ENCODE peak calls at places on chromosome 14, in six cellular contexts. H is lung, A is thoracic aorta, D is thyroid gland, O is WTC11, N is SK-N-SH. L is an unnamed sample.

GRCh38 chr14:100557658-100558057 is 29.6 kb downstream of the BEGAIN start:
- DNase-seq in H (no peak), A (no peak), D (no peak), O (no peak), N (no peak), L (no peak)

GRCh38 chr14:65604946-65605345 is 192.4 kb downstream of the FUT8 start:
- DNase-seq in H (no peak), A (no peak), D (no peak), O (no peak), N (no peak), L (no peak)

GRCh38 chr14:50772361-50772760 is 58.6 kb downstream of the NIN start:
- DNase-seq in H (no peak), A (no peak), D (no peak), O (no peak), N (no peak), L (no peak)

GRCh38 chr14:48398675-48399282 is 723.4 kb upstream of the MDGA2 start:
- DNase-seq in H (no peak), A (no peak), D (no peak), O (no peak), N (peak), L (no peak)

GRCh38 chr14:50139192-50139591 is 22.8 kb upstream of the VCPKMT start:
- DNase-seq in H (no peak), A (no peak), D (no peak), O (no peak), N (no peak), L (no peak)

GRCh38 chr14:83255727-83256090 is 1722.1 kb upstream of the SEL1L start:
- DNase-seq in H (no peak), A (no peak), D (no peak), O (no peak), N (no peak), L (no peak)

GRCh38 chr14:65229431-65230286 is 127.3 kb upstream of the MAX start:
- DNase-seq in H (no peak), A (no peak), D (peak), O (peak), N (peak), L (no peak)

GRCh38 chr14:101374373-101375338 is 186.6 kb upstream of the DIO3 start:
- DNase-seq in H (no peak), A (no peak), D (no peak), O (no peak), N (no peak), L (no peak)

GRCh38 chr14:77791225-77791600 is 8.7 kb upstream of the ADCK1 start:
- DNase-seq in H (peak), A (no peak), D (no peak), O (no peak), N (no peak), L (no peak)

GRCh38 chr14:82224610-82225009 is 691.0 kb upstream of the SEL1L start:
- DNase-seq in H (no peak), A (no peak), D (no peak), O (no peak), N (no peak), L (no peak)

GRCh38 chr14:60668431-60669112 is 19.3 kb upstream of the SIX1 start:
- DNase-seq in H (no peak), A (no peak), D (no peak), O (no peak), N (no peak), L (no peak)

GRCh38 chr14:33629721-33630287 is 321.1 kb downstream of the EGLN3 start:
- DNase-seq in H (no peak), A (no peak), D (no peak), O (no peak), N (no peak), L (no peak)

GRCh38 chr14:87995500-87996275 is 2.7 kb upstream of the GALC start:
- DNase-seq in H (no peak), A (no peak), D (no peak), O (no peak), N (no peak), L (no peak)

GRCh38 chr14:87252103-87252502 is 740.9 kb downstream of the GALC start:
- DNase-seq in H (no peak), A (no peak), D (no peak), O (no peak), N (no peak), L (no peak)

GRCh38 chr14:105853089-105853906 is 326.9 kb downstream of the TMEM121 start:
- DNase-seq in H (no peak), A (no peak), D (no peak), O (no peak), N (peak), L (no peak)

GRCh38 chr14:83548061-83548839 is 1981.7 kb upstream of the FLRT2 start:
- DNase-seq in H (no peak), A (no peak), D (no peak), O (no peak), N (no peak), L (no peak)

GRCh38 chr14:59997496-59997895 is 77.6 kb downstream of the LRRC9 start:
- DNase-seq in H (no peak), A (no peak), D (no peak), O (no peak), N (no peak), L (no peak)

GRCh38 chr14:22854963-22855724 is 16.4 kb upstream of the LRP10 start:
- DNase-seq in H (no peak), A (no peak), D (peak), O (no peak), N (no peak), L (no peak)
- TF ChIP-seq CTCF in H (no peak), A (no peak), D (no peak), O (no peak), N (no peak), L (no peak)

GRCh38 chr14:102782974-102783373 is 5.7 kb downstream of the TRAF3 start:
- DNase-seq in H (no peak), A (no peak), D (no peak), O (no peak), N (no peak), L (no peak)

GRCh38 chr14:102789349-102789748 is 12.1 kb downstream of the TRAF3 start:
- DNase-seq in H (no peak), A (no peak), D (no peak), O (no peak), N (no peak), L (no peak)

GRCh38 chr14:102786758-102787157 is 9.5 kb downstream of the TRAF3 start:
- DNase-seq in H (no peak), A (no peak), D (no peak), O (no peak), N (no peak), L (no peak)

GRCh38 chr14:102784892-102785597 is 7.8 kb downstream of the TRAF3 start:
- DNase-seq in H (no peak), A (no peak), D (no peak), O (no peak), N (no peak), L (no peak)

GRCh38 chr14:102785598-102785963 is 8.3 kb downstream of the TRAF3 start:
- DNase-seq in H (no peak), A (no peak), D (no peak), O (no peak), N (no peak), L (no peak)
- TF ChIP-seq CTCF in H (no peak), A (no peak), D (no peak), O (no peak), N (no peak), L (no peak)

GRCh38 chr14:99511421-99512109 is 30.4 kb downstream of the CCNK start:
- DNase-seq in H (no peak), A (no peak), D (no peak), O (no peak), N (peak), L (no peak)

GRCh38 chr14:99507860-99508640 is 26.8 kb downstream of the CCNK start:
- DNase-seq in H (peak), A (no peak), D (no peak), O (no peak), N (no peak), L (no peak)

GRCh38 chr14:99509871-99510555 is 28.8 kb downstream of the CCNK start:
- DNase-seq in H (no peak), A (no peak), D (no peak), O (no peak), N (peak), L (no peak)

GRCh38 chr14:99510556-99511139 is 29.4 kb downstream of the CCNK start:
- DNase-seq in H (no peak), A (no peak), D (no peak), O (no peak), N (peak), L (no peak)

GRCh38 chr14:99508896-99509629 is 27.9 kb downstream of the CCNK start:
- DNase-seq in H (no peak), A (no peak), D (no peak), O (no peak), N (no peak), L (no peak)
- TF ChIP-seq CTCF in H (no peak), A (no peak), D (no peak), O (no peak), N (no peak), L (no peak)

GRCh38 chr14:104150201-104151027 is 12.0 kb downstream of the KIF26A start:
- DNase-seq in H (no peak), A (no peak), D (peak), O (peak), N (peak), L (no peak)
- TF ChIP-seq CTCF in H (no peak), A (no peak), D (no peak), O (peak), N (peak), L (no peak)

GRCh38 chr14:91417134-91417982 is at the start of gene CCDC88C:
- DNase-seq in H (peak), A (no peak), D (peak), O (peak), N (peak), L (no peak)

GRCh38 chr14:91418387-91419043 is 895 bp upstream of the CCDC88C start:
- DNase-seq in H (peak), A (no peak), D (peak), O (peak), N (peak), L (peak)

GRCh38 chr14:91419044-91419397 is 1.4 kb upstream of the CCDC88C start:
- DNase-seq in H (no peak), A (no peak), D (no peak), O (no peak), N (no peak), L (no peak)

GRCh38 chr14:91416744-91417133 is 881 bp downstream of the CCDC88C start:
- DNase-seq in H (no peak), A (no peak), D (no peak), O (no peak), N (no peak), L (no peak)

GRCh38 chr14:91417983-91418386 is 365 bp upstream of the CCDC88C start:
- DNase-seq in H (no peak), A (no peak), D (no peak), O (peak), N (peak), L (no peak)
- TF ChIP-seq CTCF in H (no peak), A (no peak), D (peak), O (no peak), N (no peak), L (no peak)

GRCh38 chr14:31690056-31690455 is 128.9 kb downstream of the NUBPL start:
- DNase-seq in H (no peak), A (no peak), D (no peak), O (no peak), N (no peak), L (no peak)
- TF ChIP-seq CTCF in H (no peak), A (no peak), D (no peak), O (no peak), N (no peak), L (no peak)

GRCh38 chr14:97164014-97164413 is 366.8 kb downstream of the VRK1 start:
- DNase-seq in H (no peak), A (no peak), D (no peak), O (no peak), N (no peak), L (no peak)
- TF ChIP-seq CTCF in H (no peak), A (no peak), D (no peak), O (no peak), N (peak), L (no peak)

DNA sequence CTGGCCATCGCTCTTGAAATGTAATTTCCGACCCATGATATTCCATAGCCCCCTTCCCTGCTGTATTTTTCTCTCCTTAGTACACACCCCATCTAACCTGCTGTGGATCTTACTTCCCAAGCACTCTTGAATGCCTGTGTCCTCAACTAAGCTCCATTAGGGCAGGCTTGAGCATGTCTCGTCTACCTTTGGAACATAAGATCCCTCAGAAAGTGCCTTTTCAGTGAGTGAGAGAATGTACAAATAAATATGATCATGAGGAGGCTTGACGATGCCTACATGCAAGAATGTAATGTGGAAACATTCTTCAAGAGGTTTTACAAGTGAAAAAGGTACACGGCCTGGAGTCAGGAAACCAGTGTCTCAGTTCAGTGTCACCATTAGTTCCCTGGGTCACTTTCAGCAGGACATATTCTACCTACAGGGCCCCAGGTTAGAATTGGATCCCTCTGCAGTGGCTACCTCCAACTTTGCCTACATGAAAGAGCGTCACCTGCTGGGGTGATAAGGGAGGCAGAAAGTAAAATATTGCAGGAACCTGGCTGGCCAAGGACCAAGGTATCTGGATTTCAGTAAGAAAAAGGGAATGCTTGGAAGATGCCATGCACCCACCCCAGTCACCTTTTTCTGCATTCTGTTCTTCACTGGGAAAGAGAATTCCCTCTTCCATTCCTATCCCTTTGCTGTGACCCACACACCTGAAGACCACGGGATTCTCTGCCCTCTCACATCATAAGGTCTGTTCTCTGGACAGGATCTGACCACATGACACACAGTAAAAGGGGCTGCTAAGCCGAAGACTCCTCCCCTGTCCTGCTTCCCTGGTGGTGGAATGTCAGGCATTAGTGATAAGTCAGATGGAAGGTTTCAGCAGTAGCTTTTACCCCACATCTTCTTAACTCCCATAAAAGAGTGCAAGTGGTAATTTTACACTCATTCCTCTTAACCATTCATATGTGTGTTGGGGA is 24.6 kb upstream of the SERPINA1 start:
- DNase-seq in H (no peak), A (no peak), D (no peak), O (peak), N (no peak), L (no peak)
- TF ChIP-seq CTCF in H (peak), A (no peak), D (peak), O (no peak), N (peak), L (no peak)

GRCh38 chr14:93788557-93789365 is 476 bp upstream of the PRIMA1 start:
- DNase-seq in H (no peak), A (no peak), D (peak), O (peak), N (peak), L (no peak)
- TF ChIP-seq CTCF in H (no peak), A (peak), D (peak), O (no peak), N (no peak), L (no peak)

L was measured in omental fat pad.